ENCODE peak calls at places on chromosomes 7 and 10, in eight cellular contexts. P, W, X, D, Y, A, M and J are unnamed samples.
A peak's percentile ranks its signal among the peaks of the same experiment; 100 is the strongest.

GRCh38 chr7:125084196-125084595 is 154.6 kb upstream of the POT1 start:
- DNase-seq in P (no peak), W (no peak), X (no peak), D (no peak), Y (no peak), A (no peak), M (no peak), J (no peak)

GRCh38 chr10:72337039-72337629 is 17.6 kb downstream of the DNAJB12 start:
- DNase-seq in P (no peak), W (no peak), X (peak; percentile 94), D (peak; percentile 40), Y (peak; percentile 86), A (peak; percentile 95), M (peak; percentile 91), J (no peak)

GRCh38 chr7:112201421-112201820 is 4.8 kb downstream of the DOCK4 start:
- DNase-seq in P (no peak), W (no peak), X (no peak), D (peak; percentile 79), Y (no peak), A (no peak), M (no peak), J (no peak)

GRCh38 chr10:78903351-78903940 is 165.3 kb upstream of the ZMIZ1 start:
- DNase-seq in P (no peak), W (no peak), X (peak; percentile 30), D (no peak), Y (no peak), A (no peak), M (no peak), J (no peak)

GRCh38 chr7:103540986-103541385 is 95.0 kb upstream of the SLC26A5 start:
- DNase-seq in P (no peak), W (no peak), X (peak; percentile 83), D (peak; percentile 6), Y (no peak), A (peak; percentile 82), M (peak; percentile 74), J (no peak)

GRCh38 chr10:133314911-133315310 is 6.2 kb downstream of the ZNF511 start:
- DNase-seq in P (no peak), W (no peak), X (no peak), D (no peak), Y (no peak), A (no peak), M (no peak), J (no peak)

GRCh38 chr7:22849158-22849557 is 26.5 kb upstream of the TOMM7 start:
- DNase-seq in P (no peak), W (no peak), X (no peak), D (no peak), Y (no peak), A (peak; percentile 16), M (no peak), J (no peak)

GRCh38 chr10:106919798-106920382 is 244.6 kb downstream of the SORCS1 start:
- DNase-seq in P (no peak), W (no peak), X (no peak), D (no peak), Y (no peak), A (no peak), M (no peak), J (peak; percentile 32)

GRCh38 chr7:150909192-150909591 is 56.9 kb downstream of the AOC1 start:
- DNase-seq in P (no peak), W (no peak), X (no peak), D (no peak), Y (no peak), A (no peak), M (no peak), J (no peak)

GRCh38 chr10:122198631-122199030 is 72.5 kb upstream of the BTBD16 start:
- DNase-seq in P (no peak), W (no peak), X (no peak), D (no peak), Y (no peak), A (no peak), M (no peak), J (no peak)

GRCh38 chr10:87619705-87620104 is 40.0 kb upstream of the PAPSS2 start:
- DNase-seq in P (no peak), W (no peak), X (no peak), D (peak; percentile 61), Y (no peak), A (no peak), M (no peak), J (no peak)

GRCh38 chr10:87623191-87623590 is 36.5 kb upstream of the PAPSS2 start:
- DNase-seq in P (no peak), W (no peak), X (no peak), D (no peak), Y (no peak), A (no peak), M (no peak), J (no peak)

GRCh38 chr10:87618470-87619423 is 40.9 kb upstream of the PAPSS2 start:
- DNase-seq in P (no peak), W (no peak), X (peak; percentile 87), D (no peak), Y (peak; percentile 63), A (peak; percentile 86), M (peak; percentile 73), J (no peak)

GRCh38 chr10:87625658-87626057 is 34.0 kb upstream of the PAPSS2 start:
- DNase-seq in P (no peak), W (no peak), X (no peak), D (no peak), Y (no peak), A (no peak), M (no peak), J (no peak)

DNA sequence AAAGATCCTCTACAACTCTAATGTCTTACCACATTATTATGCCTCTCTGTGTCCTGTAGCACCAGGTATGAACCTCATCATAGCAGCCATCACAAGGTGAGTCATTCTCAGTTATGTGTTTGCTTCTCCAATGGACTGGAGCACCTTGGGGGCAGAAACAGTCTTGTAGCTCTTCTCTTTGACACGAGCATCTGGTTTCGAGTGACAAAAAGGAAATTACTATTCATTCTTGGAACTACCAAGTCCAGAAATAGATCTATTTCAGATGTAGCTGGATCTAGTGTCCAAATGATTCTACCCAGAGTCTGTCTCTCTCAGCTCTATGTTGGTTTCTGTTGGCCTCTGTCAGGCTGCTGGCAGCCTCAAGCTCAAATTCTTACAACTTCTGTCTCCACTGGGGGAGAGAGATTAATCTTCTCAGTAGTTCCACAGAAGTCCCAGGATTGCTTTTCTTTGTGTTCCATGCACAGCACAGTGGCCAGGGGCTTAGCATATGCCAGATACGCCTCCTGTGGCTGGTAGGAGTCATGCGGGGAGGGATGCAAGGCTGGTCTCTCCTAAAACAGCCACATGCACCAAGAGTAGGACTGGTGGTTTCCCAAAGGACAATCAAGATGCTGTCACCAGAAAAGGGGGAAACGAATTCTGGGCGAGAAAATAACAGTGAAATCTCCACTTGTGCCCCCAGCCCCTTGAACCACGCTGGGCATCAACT is 37.2 kb upstream of the PAPSS2 start:
- DNase-seq in P (no peak), W (no peak), X (no peak), D (no peak), Y (no peak), A (no peak), M (no peak), J (peak; percentile 47)
- TF ChIP-seq CTCF in P (no peak), W (peak; percentile 56), X (no peak), D (no peak), Y (no peak), A (no peak), M (no peak), J (peak; percentile 29)

GRCh38 chr7:105112440-105113418 is 98.7 kb downstream of the KMT2E start:
- DNase-seq in P (no peak), W (no peak), X (peak; percentile 84), D (no peak), Y (no peak), A (peak; percentile 67), M (peak; percentile 50), J (no peak)
- H3K36me3 ChIP-seq in P (peaks cover 18% of the 10 kb centered on the region), W (peaks cover 55% of the 10 kb centered on the region), X (peaks cover 41% of the 10 kb centered on the region), D (peaks cover 11% of the 10 kb centered on the region), Y (peaks cover 71% of the 10 kb centered on the region), A (peaks cover 38% of the 10 kb centered on the region), M (peaks cover 21% of the 10 kb centered on the region), J (peaks cover 12% of the 10 kb centered on the region)

DNA sequence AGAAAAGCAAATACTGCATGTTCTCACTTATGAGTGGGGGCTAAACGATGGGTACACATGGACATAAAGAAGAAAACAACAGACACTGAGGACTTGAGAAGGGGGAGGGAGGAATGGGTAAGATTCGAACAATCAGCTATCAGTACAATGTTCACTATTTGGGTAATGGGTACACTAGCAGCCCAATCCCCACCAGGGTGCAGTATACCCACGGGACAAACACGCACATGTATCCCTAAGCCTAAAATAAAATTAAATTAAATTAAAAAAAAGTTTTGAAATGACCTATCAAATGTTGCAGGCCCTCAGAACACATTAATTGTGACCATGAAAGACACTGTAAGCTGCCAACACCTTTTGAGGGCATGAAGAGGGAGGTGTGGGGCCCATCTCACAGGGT is 316.0 kb downstream of the WDR37 start:
- DNase-seq in P (no peak), W (no peak), X (no peak), D (no peak), Y (no peak), A (no peak), M (no peak), J (no peak)
- TF ChIP-seq CTCF in P (no peak), W (peak; percentile 16), X (no peak), D (no peak), Y (no peak), A (no peak), M (no peak), J (peak; percentile 27)

GRCh38 chr7:127580612-127581011 is 4.8 kb downstream of the GCC1 start:
- DNase-seq in P (no peak), W (no peak), X (no peak), D (no peak), Y (no peak), A (no peak), M (no peak), J (no peak)
- H3K36me3 ChIP-seq in P (peaks cover 15% of the 10 kb centered on the region), W (peaks cover 10% of the 10 kb centered on the region), X (peaks cover 9% of the 10 kb centered on the region), D (peaks cover 2% of the 10 kb centered on the region), Y (peaks cover 13% of the 10 kb centered on the region), A (no peaks in the 10 kb centered on the region), M (peaks cover 9% of the 10 kb centered on the region), J (peaks cover 19% of the 10 kb centered on the region)